ENCODE peak calls at places on chromosomes 12 and 14, in six cellular contexts. B is pancreas; E is stimulated activated CD8-positive, alpha-beta memory T cell treated with anti-CD3 and anti-CD28 coated beads, Interleukin-7, amount 100 ng/mL, for 1 hour; R is HFFc6; K is NCI-H1105 treated with DMSO at 0.1 percent for 48 hours; T is B cell. P is an unnamed sample.

GRCh38 chr14:23573384-23573783 is 5.2 kb downstream of the JPH4 start:
- DNase-seq in B (no peak), E (no peak), R (no peak), K (peak; percentile 83), T (no peak), P (no peak)

GRCh38 chr12:108253540-108253939 is 85.6 kb downstream of the CMKLR1 start:
- DNase-seq in B (no peak), E (no peak), R (no peak), K (peak; percentile 17), T (no peak), P (no peak)

GRCh38 chr14:101031721-101032120 is 128.2 kb upstream of the RTL1 start:
- DNase-seq in B (no peak), E (no peak), R (no peak), K (no peak), T (peak; percentile 32), P (no peak)

GRCh38 chr14:83709116-83709515 is 1820.8 kb upstream of the FLRT2 start:
- DNase-seq in B (no peak), E (no peak), R (no peak), K (no peak), T (no peak), P (no peak)

GRCh38 chr14:99517643-99518381 is 36.6 kb downstream of the CCNK start:
- DNase-seq in B (peak; percentile 80), E (no peak), R (no peak), K (no peak), T (no peak), P (no peak)

GRCh38 chr12:56723889-56724659 is 1.0 kb downstream of the NACA start:
- DNase-seq in B (no peak), E (no peak), R (peak; percentile 68), K (no peak), T (no peak), P (no peak)

GRCh38 chr12:66823857-66824570 is 145.1 kb upstream of the GRIP1 start:
- DNase-seq in B (no peak), E (no peak), R (no peak), K (no peak), T (no peak), P (no peak)

GRCh38 chr12:32264995-32265394 is 134.4 kb upstream of the FGD4 start:
- DNase-seq in B (no peak), E (no peak), R (no peak), K (no peak), T (peak; percentile 76), P (no peak)

P was measured in GM12892.